ENCODE peak calls at places on chromosomes 12 and 14, in five cellular contexts. H is neural crest cell; R is HFFc6; D is NCI-H774; Q is stimulated activated CD8-positive, alpha-beta memory T cell treated with anti-CD3 and anti-CD28 coated beads, Interleukin-15, amount 100 ng/mL, for 24 hours. J is an unnamed sample.

GRCh38 chr14:66496188-66496807 is 10.1 kb downstream of the CCDC196 start:
- DNase-seq in H (no peak), R (no peak), D (no peak), Q (no peak), J (no peak)

GRCh38 chr14:27845241-27845850 is 921.2 kb upstream of the FOXG1 start:
- DNase-seq in H (no peak), R (no peak), D (no peak), Q (no peak), J (no peak)

GRCh38 chr14:42671636-42672035 is 1065.0 kb downstream of the LRFN5 start:
- DNase-seq in H (no peak), R (no peak), D (no peak), Q (no peak), J (no peak)

GRCh38 chr12:107654866-107655265 is 30.7 kb upstream of the PWP1 start:
- DNase-seq in H (no peak), R (no peak), D (no peak), Q (no peak), J (no peak)

GRCh38 chr12:124527861-124528561 is 39.4 kb downstream of the NCOR2 start:
- DNase-seq in H (no peak), R (no peak), D (no peak), Q (no peak), J (no peak)

GRCh38 chr14:76486251-76486743 is 110.4 kb downstream of the ESRRB start:
- DNase-seq in H (no peak), R (no peak), D (peak), Q (no peak), J (no peak)

GRCh38 chr12:49809369-49810158 is 18.6 kb downstream of the NCKAP5L start:
- DNase-seq in H (peak), R (no peak), D (no peak), Q (no peak), J (peak)

GRCh38 chr14:65281991-65282908 is 130.3 kb upstream of the FUT8 start:
- DNase-seq in H (peak), R (peak), D (no peak), Q (no peak), J (peak)

GRCh38 chr12:96143392-96143791 is 50.8 kb upstream of the ELK3 start:
- DNase-seq in H (no peak), R (no peak), D (no peak), Q (no peak), J (no peak)

GRCh38 chr12:49496417-49497360 is 42.1 kb upstream of the KCNH3 start:
- DNase-seq in H (no peak), R (no peak), D (no peak), Q (no peak), J (no peak)

GRCh38 chr14:69657961-69658360 is 46.6 kb downstream of the SUSD6 start:
- DNase-seq in H (no peak), R (no peak), D (no peak), Q (no peak), J (no peak)

GRCh38 chr14:73180385-73180805 is 44.1 kb downstream of the PSEN1 start:
- DNase-seq in H (no peak), R (peak), D (no peak), Q (no peak), J (no peak)

GRCh38 chr12:79255326-79255725 is 390.8 kb downstream of the SYT1 start:
- DNase-seq in H (no peak), R (no peak), D (no peak), Q (no peak), J (no peak)

GRCh38 chr12:124734224-124734788 is 129.4 kb downstream of the SCARB1 start:
- DNase-seq in H (no peak), R (no peak), D (no peak), Q (no peak), J (peak)

GRCh38 chr14:34981743-34982420 is 910 bp upstream of the SRP54 start:
- DNase-seq in H (peak), R (peak), D (peak), Q (no peak), J (no peak)

GRCh38 chr14:57060276-57060956 is 208.3 kb downstream of the EXOC5 start:
- DNase-seq in H (no peak), R (no peak), D (no peak), Q (no peak), J (no peak)

GRCh38 chr12:132365226-132365625 is 35.8 kb upstream of the GALNT9 start:
- DNase-seq in H (no peak), R (no peak), D (no peak), Q (no peak), J (no peak)

GRCh38 chr14:50106178-50106577 is 10.2 kb downstream of the VCPKMT start:
- DNase-seq in H (no peak), R (no peak), D (no peak), Q (no peak), J (no peak)

GRCh38 chr12:118537481-118537917 is 161.1 kb downstream of the SUDS3 start:
- DNase-seq in H (no peak), R (no peak), D (no peak), Q (no peak), J (peak)

GRCh38 chr12:72094490-72094889 is 155.8 kb downstream of the TPH2 start:
- DNase-seq in H (no peak), R (no peak), D (peak), Q (no peak), J (no peak)

GRCh38 chr14:26702721-26703250 is 105.0 kb upstream of the NOVA1 start:
- DNase-seq in H (no peak), R (no peak), D (no peak), Q (no peak), J (no peak)

GRCh38 chr12:93273834-93274705 is 103.7 kb upstream of the NUDT4 start:
- DNase-seq in H (no peak), R (no peak), D (no peak), Q (no peak), J (no peak)

GRCh38 chr14:34301107-34301734 is 160.8 kb downstream of the SPTSSA start:
- DNase-seq in H (peak), R (peak), D (peak), Q (no peak), J (peak)

GRCh38 chr12:128803788-128804187 is 20.0 kb downstream of the SLC15A4 start:
- DNase-seq in H (no peak), R (no peak), D (no peak), Q (no peak), J (no peak)

GRCh38 chr12:104138747-104139186 is 757 bp upstream of the NFYB start:
- DNase-seq in H (no peak), R (no peak), D (no peak), Q (no peak), J (no peak)

GRCh38 chr14:72679591-72680151 is 214.2 kb downstream of the DPF3 start:
- DNase-seq in H (no peak), R (no peak), D (peak), Q (no peak), J (no peak)

GRCh38 chr14:32607399-32607798 is 278.3 kb downstream of the AKAP6 start:
- DNase-seq in H (no peak), R (no peak), D (no peak), Q (no peak), J (no peak)

GRCh38 chr14:86364634-86365033 is 834.7 kb downstream of the FLRT2 start:
- DNase-seq in H (no peak), R (no peak), D (no peak), Q (no peak), J (no peak)

GRCh38 chr12:9392842-9393241 is 184.6 kb upstream of the PZP start:
- DNase-seq in H (no peak), R (no peak), D (no peak), Q (no peak), J (no peak)

GRCh38 chr12:108804361-108804949 is 52.9 kb downstream of the SSH1 start:
- DNase-seq in H (no peak), R (peak), D (no peak), Q (no peak), J (no peak)